ENCODE peak calls at places on chromosomes 13 and 19, in nine cellular contexts. E is A549, D is HepG2, J is K562, G is NB4, Z is HCT116, V is H1, A is SK-N-SH, S is GM12878. N is an unnamed sample.

GRCh38 chr19:33808399-33808798 is 11.7 kb downstream of the KCTD15 start:
- DNase-seq in V (no peak), J (no peak), Z (no peak), D (no peak), S (no peak), G (no peak), E (no peak), A (no peak), N (no peak)

GRCh38 chr19:10430505-10431253 is 10.3 kb downstream of the PDE4A start:
- DNase-seq in V (peak), D (no peak), Z (no peak), A (peak), J (peak), E (no peak), G (peak), S (no peak), N (no peak)

GRCh38 chr13:42378383-42378780 is 106.4 kb downstream of the AKAP11 start:
- DNase-seq in Z (no peak), G (no peak), V (no peak), E (no peak), A (no peak), J (no peak), D (no peak), S (peak), N (no peak)

GRCh38 chr13:46492946-46493345 is 60.0 kb upstream of the LRCH1 start:
- DNase-seq in D (peak), S (no peak), A (peak), E (peak), Z (peak), V (no peak), J (peak), G (peak), N (peak)

GRCh38 chr13:84118845-84119409 is 236.7 kb upstream of the SLITRK1 start:
- DNase-seq in D (no peak), S (no peak), E (no peak), Z (no peak), V (no peak), G (no peak), J (no peak), A (no peak), N (no peak)

GRCh38 chr13:86591862-86592261 is 792.6 kb upstream of the SLITRK6 start:
- DNase-seq in D (no peak), Z (no peak), S (no peak), E (no peak), A (no peak), J (no peak), V (no peak), G (no peak), N (no peak)

GRCh38 chr13:96817336-96817941 is 176.8 kb downstream of the OXGR1 start:
- DNase-seq in E (no peak), S (no peak), G (peak), V (no peak), Z (peak), A (peak), D (peak), J (peak), N (peak)

GRCh38 chr13:74687452-74688180 is 553.4 kb upstream of the KLF12 start:
- DNase-seq in D (no peak), Z (no peak), E (no peak), A (no peak), S (no peak), V (no peak), J (no peak), G (no peak), N (peak)

GRCh38 chr19:53865523-53865917 is 2.2 kb upstream of the MYADM start:
- DNase-seq in V (no peak), E (peak), Z (no peak), J (no peak), G (peak), A (no peak), S (no peak), D (peak), N (no peak)

GRCh38 chr13:85509512-85509911 is 289.7 kb downstream of the SLITRK6 start:
- DNase-seq in G (no peak), E (no peak), S (no peak), Z (no peak), D (no peak), V (no peak), A (no peak), J (no peak), N (no peak)

GRCh38 chr13:48975101-48975925 is at the start of gene FNDC3A:
- DNase-seq in E (peak), G (peak), J (peak), A (peak), Z (peak), V (peak), D (peak), S (no peak), N (peak)

GRCh38 chr13:37488682-37489081 is 109.9 kb downstream of the POSTN start:
- DNase-seq in G (no peak), V (no peak), E (no peak), S (no peak), Z (no peak), D (no peak), A (no peak), J (no peak), N (no peak)

GRCh38 chr13:106570354-106570822 is 2.5 kb upstream of the ARGLU1 start:
- DNase-seq in Z (peak), G (peak), J (peak), V (peak), E (peak), D (no peak), A (peak), S (no peak), N (peak)

GRCh38 chr19:56314018-56314583 is 538 bp downstream of the ZSCAN5A start:
- DNase-seq in G (no peak), A (no peak), S (no peak), E (peak), D (peak), V (no peak), Z (no peak), J (no peak), N (no peak)

GRCh38 chr19:17001603-17002183 is 24.9 kb downstream of the CPAMD8 start:
- DNase-seq in G (peak), A (no peak), D (no peak), S (no peak), V (peak), J (peak), Z (no peak), E (no peak), N (no peak)

GRCh38 chr19:18475762-18476331 is 37.9 kb upstream of the ISYNA1 start:
- DNase-seq in D (peak), G (no peak), E (no peak), J (no peak), A (no peak), Z (no peak), V (no peak), S (no peak), N (no peak)

GRCh38 chr19:39021063-39021462 is 11.3 kb downstream of the FBXO27 start:
- DNase-seq in J (no peak), Z (no peak), V (no peak), G (no peak), S (peak), E (no peak), D (no peak), A (no peak), N (no peak)

GRCh38 chr19:543912-544608 is at the start of gene GZMM:
- DNase-seq in D (no peak), S (no peak), E (no peak), V (no peak), G (no peak), A (no peak), Z (no peak), J (peak), N (no peak)

DNA sequence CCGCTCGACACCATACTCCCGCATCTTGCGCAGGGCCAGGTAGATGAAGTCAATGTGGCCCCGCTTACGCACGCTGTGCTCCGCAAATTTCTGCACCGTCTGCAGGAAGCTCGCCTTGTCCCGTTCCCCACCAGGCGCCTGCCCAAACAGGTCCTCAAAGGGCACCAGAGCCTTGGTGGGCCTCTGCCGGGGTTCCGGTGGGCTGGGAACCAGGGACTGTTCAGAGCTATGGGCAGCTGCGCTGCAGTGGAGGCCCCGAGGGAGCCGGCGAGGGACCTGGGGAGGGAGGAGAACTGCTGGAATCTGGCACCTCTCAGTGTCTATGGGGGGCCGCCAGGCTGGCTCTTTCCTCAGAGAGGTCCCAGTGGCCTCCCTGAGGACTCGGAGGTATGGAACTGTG is 8.3 kb upstream of the ZNF653 start:
- DNase-seq in G (no peak), A (no peak), J (no peak), Z (no peak), V (no peak), D (no peak), S (no peak), E (no peak), N (no peak)
- TF ChIP-seq MAX in G (no peak), A (no peak), J (no peak), Z (no peak), V (no peak), D (no peak), S (no peak), E (no peak), N (no peak)

DNA sequence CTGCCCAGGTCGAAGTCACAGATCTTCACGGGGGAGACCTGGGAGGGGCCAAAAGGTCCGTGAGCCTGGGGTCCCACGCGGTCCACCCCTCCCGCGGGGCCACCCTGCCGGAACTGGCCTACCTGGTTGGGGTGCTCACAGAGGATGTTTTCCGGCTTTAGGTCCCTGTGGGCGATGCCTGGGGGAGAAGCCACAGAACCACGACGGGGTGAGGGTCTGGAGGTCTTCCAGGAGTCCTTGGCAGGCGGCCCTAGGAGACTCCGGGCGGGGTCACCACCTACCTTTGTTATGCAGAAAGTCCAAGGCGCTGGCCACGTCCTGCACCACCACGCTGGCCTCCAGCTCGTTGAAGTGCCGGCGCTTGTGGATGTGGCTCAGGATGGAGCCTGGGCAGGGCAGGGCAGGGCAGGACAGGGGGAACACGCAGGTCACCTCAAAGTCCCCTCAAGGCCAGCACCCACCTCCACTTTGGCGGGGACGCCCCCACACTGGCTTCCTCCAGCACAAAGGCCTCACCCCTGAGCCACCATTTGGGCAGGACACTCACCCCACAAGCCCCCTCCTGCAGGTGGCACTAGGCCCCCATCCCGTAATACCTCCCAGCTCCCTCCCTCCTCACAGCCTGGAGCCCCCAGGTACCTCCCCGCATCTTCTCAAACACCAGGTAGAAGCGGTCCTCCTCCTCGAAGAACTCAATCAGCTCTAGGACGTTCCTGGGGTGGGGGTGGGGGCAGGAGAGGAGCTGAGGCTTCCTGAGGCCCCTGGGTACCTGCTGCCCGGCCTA is 8.4 kb downstream of the MKNK2 start:
- DNase-seq in S (no peak), Z (no peak), G (no peak), D (no peak), V (no peak), E (no peak), A (no peak), J (peak), N (no peak)
- H3K4me3 ChIP-seq in S (peak), Z (peak), G (no peak), D (no peak), V (peak), E (peak), A (no peak), J (peak), N (no peak)

GRCh38 chr19:48186541-48186991 is 16.1 kb downstream of the ZSWIM9 start:
- DNase-seq in Z (no peak), E (no peak), G (peak), D (no peak), J (no peak), A (no peak), S (no peak), V (no peak), N (no peak)
- TF ChIP-seq MAX in Z (no peak), E (no peak), G (no peak), D (no peak), J (no peak), A (no peak), S (no peak), V (no peak), N (no peak)

DNA sequence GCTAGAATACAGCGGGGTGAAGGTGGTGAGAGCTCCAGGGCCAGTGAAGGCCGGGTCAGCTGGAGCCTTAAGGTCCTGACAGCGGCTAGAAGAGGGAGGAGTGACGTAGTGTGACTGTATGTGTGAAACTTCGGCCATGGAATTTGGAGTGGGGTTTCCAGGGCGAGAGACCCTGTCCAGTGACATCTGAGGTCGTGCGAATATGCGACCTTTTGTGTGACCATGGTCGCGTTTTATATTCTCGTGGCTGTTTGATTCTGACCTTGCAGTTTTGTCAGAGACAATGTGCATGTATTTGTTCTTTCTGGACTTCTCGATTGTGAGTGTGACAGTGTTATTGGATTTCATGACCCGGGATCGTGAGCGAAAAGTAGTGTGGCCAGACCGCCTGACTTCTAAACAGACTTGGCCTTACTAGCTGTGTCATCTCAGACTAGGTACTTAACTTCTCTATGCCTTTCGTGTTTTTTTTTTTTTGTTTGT is 405 bp upstream of the ZNF569 start:
- DNase-seq in J (no peak), S (no peak), E (no peak), V (no peak), Z (no peak), D (no peak), G (no peak), A (no peak), N (no peak)
- H3K4me3 ChIP-seq in J (peak), S (peak), E (peak), V (peak), Z (no peak), D (peak), G (peak), A (peak), N (peak)

GRCh38 chr13:35231426-35231825 is 245.1 kb downstream of the MAB21L1 start:
- DNase-seq in J (no peak), E (no peak), A (no peak), G (no peak), V (no peak), Z (no peak), S (no peak), D (no peak), N (no peak)
- TF ChIP-seq MAX in J (no peak), E (no peak), A (no peak), G (no peak), V (no peak), Z (no peak), S (no peak), D (no peak), N (no peak)

DNA sequence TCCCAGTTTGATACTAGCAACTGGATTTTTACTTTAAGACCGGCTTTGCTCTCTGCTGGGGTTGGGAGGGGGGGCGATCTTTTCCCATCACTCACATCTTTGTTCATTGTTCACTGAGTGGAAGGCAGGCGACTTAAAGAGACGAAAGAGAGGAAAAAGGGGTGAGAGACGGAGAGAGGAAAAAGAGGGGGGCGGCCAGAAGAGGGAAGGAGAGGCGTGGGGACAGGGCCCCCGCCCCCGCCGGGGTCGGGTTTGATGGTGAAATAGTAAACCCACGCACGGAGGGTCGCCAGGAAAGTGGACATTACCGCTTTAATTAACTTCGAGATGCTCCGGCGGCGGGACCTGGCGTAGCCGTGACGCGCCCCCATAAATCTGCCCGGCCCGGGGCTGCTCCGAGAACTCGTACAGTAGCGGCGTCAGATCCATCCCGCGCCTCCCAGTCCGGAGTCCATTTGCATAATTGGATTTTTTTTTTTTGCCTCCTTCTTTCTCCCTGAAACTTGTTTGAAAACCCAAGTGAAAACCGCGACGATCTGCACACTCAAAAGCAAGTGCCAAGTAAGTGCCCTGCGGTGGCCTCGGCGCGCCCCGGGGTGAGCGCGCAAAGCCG is 144.0 kb upstream of the ZNF536 start:
- DNase-seq in D (no peak), A (peak), E (no peak), J (no peak), V (peak), Z (no peak), S (no peak), G (no peak), N (no peak)
- H3K4me3 ChIP-seq in D (peak), A (peak), E (peak), J (no peak), V (peak), Z (no peak), S (no peak), G (no peak), N (no peak)

GRCh38 chr13:51539887-51540286 is 44.4 kb upstream of the WDFY2 start:
- DNase-seq in S (no peak), G (peak), D (no peak), E (no peak), A (no peak), Z (no peak), V (no peak), J (no peak), N (no peak)

GRCh38 chr13:51541809-51542258 is 42.4 kb upstream of the WDFY2 start:
- DNase-seq in Z (no peak), V (no peak), D (no peak), S (no peak), A (no peak), J (no peak), G (no peak), E (no peak), N (no peak)

GRCh38 chr13:51542358-51542972 is 41.8 kb upstream of the WDFY2 start:
- DNase-seq in Z (no peak), S (no peak), J (no peak), V (no peak), E (no peak), G (peak), A (peak), D (no peak), N (no peak)

GRCh38 chr13:51541037-51541436 is 43.2 kb upstream of the WDFY2 start:
- DNase-seq in A (no peak), D (peak), J (no peak), S (no peak), V (no peak), Z (no peak), G (no peak), E (no peak), N (no peak)

GRCh38 chr13:51538626-51539179 is 45.6 kb upstream of the WDFY2 start:
- DNase-seq in A (no peak), D (no peak), G (no peak), S (no peak), J (no peak), V (no peak), Z (no peak), E (no peak), N (no peak)
- TF ChIP-seq MAX in A (no peak), D (no peak), G (no peak), S (no peak), J (no peak), V (no peak), Z (no peak), E (no peak), N (no peak)

DNA sequence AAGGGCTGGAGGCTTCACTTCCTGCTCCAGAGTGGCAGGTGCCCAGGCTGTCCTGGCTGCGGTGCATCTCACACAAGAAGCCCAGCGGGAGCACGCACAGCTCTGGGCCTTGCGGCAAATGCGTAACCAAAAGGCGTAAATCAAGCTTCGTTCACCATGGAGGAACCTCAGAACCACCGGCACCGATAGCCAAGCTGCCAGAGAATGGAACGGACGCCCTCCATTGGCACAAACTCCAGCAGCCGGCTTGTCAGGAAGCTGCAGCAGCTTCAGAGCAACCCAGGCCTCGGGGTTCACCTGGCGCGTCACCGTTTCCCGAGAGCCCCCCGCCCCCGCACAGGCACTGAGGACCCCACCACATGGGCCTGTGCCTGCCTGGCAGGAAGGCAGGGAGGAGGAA is 76.7 kb downstream of the RASA3 start:
- DNase-seq in J (no peak), E (no peak), Z (no peak), S (no peak), G (no peak), D (no peak), A (no peak), V (no peak), N (no peak)
- H3K4me3 ChIP-seq in J (no peak), E (no peak), Z (no peak), S (no peak), G (no peak), D (no peak), A (no peak), V (no peak), N (no peak)

DNA sequence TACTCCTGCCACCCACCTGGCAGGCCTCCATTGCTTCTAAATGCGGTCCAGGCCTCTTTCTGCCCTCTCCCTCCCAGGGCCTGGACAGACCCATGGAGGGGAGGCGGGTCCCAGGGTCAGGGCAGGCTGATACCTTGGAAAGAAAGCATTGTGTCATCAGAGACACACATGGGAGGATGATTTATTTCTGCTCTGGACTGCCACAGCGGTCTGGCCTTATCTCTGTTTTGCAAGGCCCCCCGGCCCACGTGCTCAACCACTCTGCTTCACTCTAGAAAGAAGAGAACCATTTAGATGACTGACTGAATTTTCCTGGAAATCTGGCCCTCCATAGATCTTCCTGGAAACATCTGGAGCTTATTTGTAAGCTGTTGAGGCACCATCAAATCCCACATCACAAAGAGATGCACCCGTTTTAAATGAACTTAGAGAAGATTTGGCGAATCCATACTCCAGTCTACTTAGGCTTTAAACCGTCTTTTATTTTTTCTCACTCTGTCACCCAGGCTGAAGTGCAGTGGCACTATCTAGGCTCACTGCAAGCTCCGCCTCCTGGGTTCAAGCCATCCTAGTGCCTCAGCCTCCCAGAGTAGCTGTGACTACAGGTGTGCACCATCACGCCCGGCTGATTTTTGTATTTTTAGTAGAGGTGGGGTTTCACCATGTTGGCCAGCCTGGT is 48.3 kb upstream of the URI1 start:
- DNase-seq in V (no peak), D (no peak), A (peak), E (no peak), G (no peak), J (peak), S (no peak), Z (no peak), N (no peak)
- TF ChIP-seq MAX in V (no peak), D (no peak), A (no peak), E (no peak), G (no peak), J (peak), S (no peak), Z (no peak), N (no peak)

GRCh38 chr19:41175825-41176734 is 16.9 kb upstream of the CYP2S1 start:
- DNase-seq in D (peak), G (peak), E (peak), S (no peak), V (peak), A (no peak), J (no peak), Z (peak), N (no peak)
- H3K4me3 ChIP-seq in D (peak), G (no peak), E (peak), S (no peak), V (peak), A (no peak), J (no peak), Z (peak), N (no peak)

N was measured in endothelial cell of umbilical vein.